ENCODE peak calls at places on chromosomes 6 and 20, in four cellular contexts. U is stimulated activated CD8-positive, alpha-beta memory T cell treated with anti-CD3 and anti-CD28 coated beads, Interleukin-15, amount 100 ng/mL, for 4 hours; K is central memory CD8-positive, alpha-beta T cell; O is activated naive CD4-positive, alpha-beta T cell. C is an unnamed sample.

GRCh38 chr20:5265339-5265985 is 51.3 kb downstream of the PROKR2 start:
- DNase-seq in U (no peak), K (no peak), O (no peak), C (no peak)

GRCh38 chr20:47960277-47960676 is 175.0 kb upstream of the SULF2 start:
- DNase-seq in U (no peak), K (no peak), O (no peak), C (no peak)

GRCh38 chr6:97594834-97595233 is 311.8 kb upstream of the MMS22L start:
- DNase-seq in U (no peak), K (no peak), O (no peak), C (no peak)

GRCh38 chr6:87971605-87972262 is 75.9 kb upstream of the SPACA1 start:
- DNase-seq in U (no peak), K (no peak), O (no peak), C (no peak)

GRCh38 chr6:31352497-31353368 is 4.2 kb downstream of the HLA-B start:
- DNase-seq in U (no peak), K (peak), O (no peak), C (no peak)

GRCh38 chr20:44218441-44218840 is 7.9 kb upstream of the OSER1 start:
- DNase-seq in U (no peak), K (no peak), O (no peak), C (no peak)

GRCh38 chr6:89082439-89082838 is 1.9 kb downstream of the PNRC1 start:
- DNase-seq in U (no peak), K (no peak), O (no peak), C (no peak)

GRCh38 chr20:47659904-47660601 is 125.2 kb downstream of the SULF2 start:
- DNase-seq in U (no peak), K (no peak), O (no peak), C (no peak)

GRCh38 chr6:106927531-106928398 is 46.8 kb downstream of the CD24 start:
- DNase-seq in U (no peak), K (no peak), O (no peak), C (no peak)

GRCh38 chr6:136323431-136324112 is 33.9 kb upstream of the BCLAF1 start:
- DNase-seq in U (no peak), K (no peak), O (no peak), C (peak)

GRCh38 chr6:3194535-3195376 is 32.7 kb downstream of the TUBB2B start:
- DNase-seq in U (no peak), K (no peak), O (no peak), C (peak)

GRCh38 chr6:106377061-106377540 is 16.6 kb downstream of the CRYBG1 start:
- DNase-seq in U (no peak), K (no peak), O (no peak), C (no peak)

GRCh38 chr6:139597781-139598368 is 223.4 kb upstream of the CITED2 start:
- DNase-seq in U (no peak), K (no peak), O (no peak), C (peak)

GRCh38 chr6:34672657-34673043 is 23.9 kb downstream of the ILRUN start:
- DNase-seq in U (no peak), K (no peak), O (no peak), C (no peak)

GRCh38 chr6:16196958-16197576 is 41.3 kb upstream of the GMPR start:
- DNase-seq in U (no peak), K (no peak), O (no peak), C (no peak)

GRCh38 chr6:20688710-20689500 is 154.6 kb downstream of the CDKAL1 start:
- DNase-seq in U (no peak), K (no peak), O (no peak), C (no peak)

GRCh38 chr6:38040254-38040653 is 220.7 kb downstream of the ZFAND3 start:
- DNase-seq in U (no peak), K (no peak), O (no peak), C (no peak)

GRCh38 chr6:40000964-40001515 is 66.8 kb upstream of the MOCS1 start:
- DNase-seq in U (no peak), K (no peak), O (no peak), C (no peak)

GRCh38 chr6:20370393-20370792 is 31.3 kb upstream of the E2F3 start:
- DNase-seq in U (no peak), K (no peak), O (no peak), C (no peak)

GRCh38 chr6:111843347-111844147 is 29.7 kb downstream of the FYN start:
- DNase-seq in U (peak), K (peak), O (no peak), C (peak)

GRCh38 chr6:72040106-72040505 is 153.8 kb downstream of the RIMS1 start:
- DNase-seq in U (no peak), K (no peak), O (no peak), C (no peak)

GRCh38 chr6:12009180-12009748 is 2.8 kb upstream of the HIVEP1 start:
- DNase-seq in U (no peak), K (no peak), O (no peak), C (no peak)

GRCh38 chr6:110341671-110342304 is 16.4 kb downstream of the METTL24 start:
- DNase-seq in U (no peak), K (no peak), O (no peak), C (no peak)

GRCh38 chr20:36255445-36255844 is 19.2 kb downstream of the AAR2 start:
- DNase-seq in U (no peak), K (no peak), O (no peak), C (no peak)

GRCh38 chr6:33613794-33614166 is 7.3 kb upstream of the ITPR3 start:
- DNase-seq in U (no peak), K (no peak), O (no peak), C (no peak)

C was measured in dorsolateral prefrontal cortex.